ENCODE peak calls at places on chromosomes 12 and 14, in eight cellular contexts. V, O, C, D, W, H, S and F are unnamed samples.

GRCh38 chr12:63294327-63294632 is 143.3 kb upstream of the AVPR1A start:
- DNase-seq in C (peak; percentile 68), D (peak; percentile 77), W (peak; percentile 92), S (no peak), O (no peak), V (peak; percentile 66), H (no peak), F (no peak)

GRCh38 chr14:55580401-55581010 is 499 bp downstream of the KTN1 start:
- DNase-seq in D (no peak), V (no peak), W (peak; percentile 31), O (no peak), H (peak; percentile 45), C (peak; percentile 27), S (peak; percentile 47), F (peak; percentile 56)

GRCh38 chr14:102508410-102508773 is 1.2 kb downstream of the ANKRD9 start:
- DNase-seq in C (no peak), H (no peak), W (no peak), S (peak; percentile 89), D (no peak), O (no peak), V (no peak), F (no peak)

GRCh38 chr14:55000381-55000780 is 26.5 kb downstream of the WDHD1 start:
- DNase-seq in W (peak; percentile 14), C (peak; percentile 40), O (no peak), H (no peak), S (no peak), V (peak; percentile 58), D (no peak), F (no peak)

GRCh38 chr14:53845813-53846693 is 110.6 kb downstream of the BMP4 start:
- DNase-seq in D (no peak), C (no peak), O (no peak), S (no peak), H (no peak), V (no peak), W (peak; percentile 26), F (no peak)

GRCh38 chr12:86496595-86496994 is 240.4 kb upstream of the MGAT4C start:
- DNase-seq in C (no peak), V (no peak), H (no peak), O (no peak), D (no peak), S (no peak), W (no peak), F (no peak)

GRCh38 chr14:68637106-68638021 is 155.5 kb downstream of the ZFP36L1 start:
- DNase-seq in D (no peak), H (no peak), S (no peak), W (peak; percentile 89), C (peak; percentile 63), V (peak; percentile 58), O (no peak), F (no peak)

GRCh38 chr14:100345711-100346110 is 22.6 kb downstream of the SLC25A47 start:
- DNase-seq in H (no peak), S (no peak), O (no peak), C (no peak), D (no peak), V (no peak), W (no peak), F (no peak)

GRCh38 chr12:32444895-32445294 is 45.5 kb downstream of the FGD4 start:
- DNase-seq in H (no peak), O (no peak), D (peak; percentile 93), V (peak; percentile 77), S (no peak), C (peak; percentile 74), W (peak; percentile 93), F (no peak)

GRCh38 chr12:66548338-66549049 is 130.4 kb downstream of the GRIP1 start:
- DNase-seq in S (no peak), C (no peak), O (no peak), W (no peak), D (no peak), V (no peak), H (peak; percentile 34), F (no peak)

GRCh38 chr12:92899388-92900001 is 29.6 kb downstream of the EEA1 start:
- DNase-seq in H (peak; percentile 34), W (peak; percentile 99), O (peak; percentile 52), D (peak; percentile 93), S (peak; percentile 59), V (peak; percentile 99), C (peak; percentile 98), F (no peak)

GRCh38 chr12:75592086-75592485 is 80.7 kb upstream of the KRR1 start:
- DNase-seq in C (peak; percentile 26), D (no peak), H (no peak), V (no peak), S (no peak), O (no peak), W (no peak), F (no peak)

GRCh38 chr14:104436047-104436531 is 143.5 kb upstream of the C14orf180 start:
- DNase-seq in D (no peak), O (peak; percentile 11), H (peak; percentile 31), S (peak; percentile 26), W (peak; percentile 9), V (no peak), C (peak; percentile 24), F (no peak)

GRCh38 chr14:75286313-75286712 is 7.7 kb downstream of the FOS start:
- DNase-seq in O (no peak), C (no peak), W (no peak), V (no peak), D (no peak), S (no peak), H (peak; percentile 41), F (no peak)

GRCh38 chr14:74503256-74503972 is 9.8 kb downstream of the ISCA2 start:
- DNase-seq in H (no peak), S (no peak), W (no peak), V (no peak), O (no peak), D (no peak), C (no peak), F (no peak)

GRCh38 chr14:93688239-93688666 is 100.0 kb downstream of the PRIMA1 start:
- DNase-seq in O (no peak), H (peak; percentile 95), D (no peak), C (no peak), S (no peak), W (no peak), V (no peak), F (no peak)

GRCh38 chr12:104420868-104421267 is 35.9 kb upstream of the CHST11 start:
- DNase-seq in W (no peak), S (no peak), O (no peak), H (no peak), C (no peak), V (no peak), D (no peak), F (no peak)

GRCh38 chr12:120474092-120474960 is 4.8 kb upstream of the SRSF9 start:
- DNase-seq in W (peak; percentile 77), H (peak; percentile 42), V (peak; percentile 80), O (peak; percentile 24), C (peak; percentile 34), D (peak; percentile 90), S (no peak), F (no peak)

GRCh38 chr14:70981005-70981952 is 74.0 kb downstream of the PCNX1 start:
- DNase-seq in S (no peak), D (no peak), O (no peak), C (no peak), W (peak; percentile 52), V (peak; percentile 15), H (no peak), F (no peak)

GRCh38 chr12:2619136-2619535 is 175.6 kb upstream of the FKBP4 start:
- DNase-seq in W (no peak), O (no peak), S (no peak), V (peak; percentile 34), C (no peak), D (no peak), H (no peak), F (no peak)

GRCh38 chr14:73770977-73771847 is 57.0 kb upstream of the PNMA1 start:
- DNase-seq in D (no peak), W (no peak), H (no peak), C (no peak), S (no peak), O (no peak), V (no peak), F (no peak)

GRCh38 chr14:90820958-90821357 is 4.7 kb upstream of the TTC7B start:
- DNase-seq in V (peak; percentile 55), H (no peak), W (peak; percentile 50), C (no peak), S (peak; percentile 27), O (no peak), D (peak; percentile 48), F (peak; percentile 48)

GRCh38 chr12:78062781-78063180 is 232.1 kb downstream of the NAV3 start:
- DNase-seq in D (no peak), O (no peak), S (peak; percentile 11), W (peak; percentile 87), H (no peak), V (peak; percentile 83), C (peak; percentile 48), F (no peak)

GRCh38 chr12:104930388-104931326 is 27.4 kb downstream of the SLC41A2 start:
- DNase-seq in S (no peak), H (no peak), V (peak; percentile 82), D (peak; percentile 67), W (peak; percentile 88), C (peak; percentile 37), O (no peak), F (no peak)